ENCODE peak calls at places on chromosomes 12 and 14, in five cellular contexts. F is heart right ventricle, T is neuronal stem cell, K is suprapubic skin, S is HCT116. W is an unnamed sample.

GRCh38 chr12:91274886-91275285 is 92.3 kb upstream of the DCN start:
- DNase-seq in F (no peak), T (peak; percentile 12), K (no peak), S (no peak), W (no peak)

GRCh38 chr12:99043319-99043914 is 398.3 kb downstream of the APAF1 start:
- DNase-seq in F (peak; percentile 57), T (peak; percentile 71), K (no peak), S (peak; percentile 51), W (no peak)

GRCh38 chr12:27505124-27505523 is 18.9 kb upstream of the PPFIBP1 start:
- DNase-seq in F (no peak), T (no peak), K (no peak), S (no peak), W (no peak)

GRCh38 chr12:122503783-122504590 is 3.3 kb upstream of the ZCCHC8 start:
- DNase-seq in F (no peak), T (no peak), K (no peak), S (no peak), W (no peak)

GRCh38 chr12:20370841-20371240 is 2.5 kb downstream of the PDE3A start:
- DNase-seq in F (no peak), T (no peak), K (no peak), S (no peak), W (no peak)

GRCh38 chr14:23571701-23572523 is 4.3 kb upstream of the AP1G2 start:
- DNase-seq in F (no peak), T (no peak), K (no peak), S (no peak), W (no peak)

GRCh38 chr12:71947645-71948105 is 9.0 kb downstream of the TPH2 start:
- DNase-seq in F (no peak), T (peak; percentile 82), K (no peak), S (no peak), W (no peak)

GRCh38 chr12:915090-915489 is 34.4 kb downstream of the RAD52 start:
- DNase-seq in F (no peak), T (no peak), K (no peak), S (no peak), W (no peak)

GRCh38 chr14:95015046-95015445 is 142.3 kb downstream of the DICER1 start:
- DNase-seq in F (no peak), T (no peak), K (no peak), S (no peak), W (no peak)

GRCh38 chr14:59060841-59061240 is 127.6 kb upstream of the DAAM1 start:
- DNase-seq in F (no peak), T (no peak), K (no peak), S (no peak), W (no peak)

GRCh38 chr14:98633380-98633779 is 638.6 kb downstream of the BCL11B start:
- DNase-seq in F (no peak), T (no peak), K (no peak), S (no peak), W (no peak)

GRCh38 chr14:70789961-70790360 is 19.4 kb downstream of the MAP3K9 start:
- DNase-seq in F (no peak), T (no peak), K (no peak), S (no peak), W (no peak)

GRCh38 chr12:109052415-109053323 is at the start of gene USP30:
- DNase-seq in F (peak; percentile 85), T (peak; percentile 88), K (peak; percentile 89), S (peak; percentile 76), W (peak; percentile 85)

GRCh38 chr12:13702401-13702800 is 279.0 kb downstream of the GRIN2B start:
- DNase-seq in F (no peak), T (peak; percentile 54), K (no peak), S (no peak), W (no peak)

GRCh38 chr12:77087427-77087826 is 22.1 kb upstream of the E2F7 start:
- DNase-seq in F (no peak), T (no peak), K (no peak), S (no peak), W (no peak)

GRCh38 chr12:115740586-115741155 is 536.8 kb downstream of the MED13L start:
- DNase-seq in F (no peak), T (no peak), K (no peak), S (no peak), W (no peak)

GRCh38 chr14:64572721-64573508 is 23.2 kb downstream of the PPP1R36 start:
- DNase-seq in F (no peak), T (no peak), K (no peak), S (no peak), W (no peak)

GRCh38 chr14:29868000-29868399 is 59.6 kb downstream of the PRKD1 start:
- DNase-seq in F (no peak), T (no peak), K (no peak), S (no peak), W (no peak)
- H3K4me3 ChIP-seq in F (no peak overlapping the region), T (no peak overlapping the region), K (no peak overlapping the region), S (no peak overlapping the region), W (no peak overlapping the region)

GRCh38 chr14:96270565-96271420 is 14.8 kb downstream of the BDKRB1 start:
- DNase-seq in F (no peak), T (no peak), K (no peak), S (no peak), W (no peak)
- H3K27ac ChIP-seq in F (no peak overlapping the region), T (no peak overlapping the region), K (peak overlapping the region; percentile 4), S (no peak overlapping the region), W (no peak overlapping the region)

GRCh38 chr14:69574954-69575295 is 254 bp upstream of the CCDC177 start:
- DNase-seq in F (no peak), T (no peak), K (no peak), S (no peak), W (no peak)
- H3K4me3 ChIP-seq in F (no peak overlapping the region), T (no peak overlapping the region), K (peak overlapping the region; percentile 55), S (no peak overlapping the region), W (peak overlapping the region; percentile 57)

DNA sequence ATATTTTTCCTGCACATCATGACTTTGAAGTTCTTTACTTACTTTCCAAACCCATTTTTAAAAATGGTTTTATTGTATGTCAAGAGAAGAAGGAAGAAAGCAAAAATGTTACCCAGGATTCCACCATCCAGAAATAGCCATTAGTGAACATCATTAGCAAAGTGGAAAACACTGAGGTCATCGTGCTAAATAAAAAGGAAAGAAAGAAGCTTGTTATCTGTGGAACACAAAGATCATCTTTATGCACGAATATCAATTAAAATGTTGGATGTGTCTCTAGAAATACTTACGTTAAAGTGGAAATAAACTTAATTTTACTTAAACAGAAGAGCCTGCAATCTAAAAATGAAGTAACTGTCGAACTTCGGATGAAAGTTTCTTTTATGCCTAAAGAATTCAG is 27.3 kb downstream of the SFSWAP start:
- DNase-seq in F (no peak), T (no peak), K (no peak), S (no peak), W (no peak)
- H3K27ac ChIP-seq in F (peak overlapping the region; percentile 63), T (no peak overlapping the region), K (no peak overlapping the region), S (no peak overlapping the region), W (no peak overlapping the region)

GRCh38 chr14:21068521-21069387 is 1.4 kb upstream of the ARHGEF40 start:
- DNase-seq in F (peak; percentile 38), T (peak; percentile 61), K (no peak), S (peak; percentile 36), W (no peak)
- H3K4me3 ChIP-seq in F (peak overlapping the region; percentile 78), T (peak overlapping the region; percentile 90), K (peak overlapping the region; percentile 88), S (no peak overlapping the region), W (peak overlapping the region; percentile 80)

GRCh38 chr12:2341871-2342270 is 289.1 kb downstream of the CACNA1C start:
- DNase-seq in F (no peak), T (no peak), K (no peak), S (no peak), W (no peak)

GRCh38 chr12:2344892-2345291 is 292.1 kb downstream of the CACNA1C start:
- DNase-seq in F (no peak), T (no peak), K (no peak), S (no peak), W (peak; percentile 33)

GRCh38 chr12:2345902-2346301 is 293.1 kb downstream of the CACNA1C start:
- DNase-seq in F (no peak), T (no peak), K (no peak), S (no peak), W (peak; percentile 35)

GRCh38 chr12:2344476-2344875 is 291.7 kb downstream of the CACNA1C start:
- DNase-seq in F (no peak), T (no peak), K (no peak), S (no peak), W (peak; percentile 61)

DNA sequence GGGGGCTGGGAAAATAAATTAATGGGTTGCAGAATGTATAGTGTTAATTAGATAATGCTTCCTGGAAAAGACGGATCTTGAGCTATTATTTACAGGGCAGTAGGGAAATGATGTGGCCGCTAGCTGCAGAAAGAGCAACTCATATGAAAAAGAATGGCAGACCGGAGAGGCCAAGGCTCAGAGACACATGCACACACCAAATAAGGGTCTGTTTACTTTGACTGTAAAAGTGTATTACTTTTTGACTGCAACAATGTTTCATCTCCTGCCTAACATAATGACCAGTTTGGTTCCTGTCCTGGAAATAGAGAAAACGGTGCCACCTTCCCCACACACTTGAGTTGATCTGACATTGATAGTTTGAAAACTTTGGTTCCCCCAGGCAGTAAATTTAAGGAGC is 290.9 kb downstream of the CACNA1C start:
- DNase-seq in F (no peak), T (no peak), K (no peak), S (no peak), W (peak; percentile 12)
- H3K27ac ChIP-seq in F (no peak overlapping the region), T (no peak overlapping the region), K (no peak overlapping the region), S (no peak overlapping the region), W (no peak overlapping the region)

GRCh38 chr12:6469092-6469491 is 1.4 kb downstream of the VAMP1 start:
- DNase-seq in F (no peak), T (no peak), K (no peak), S (no peak), W (no peak)
- H3K4me3 ChIP-seq in F (peak overlapping the region; percentile 77), T (no peak overlapping the region), K (peak overlapping the region; percentile 53), S (no peak overlapping the region), W (peak overlapping the region; percentile 89)

DNA sequence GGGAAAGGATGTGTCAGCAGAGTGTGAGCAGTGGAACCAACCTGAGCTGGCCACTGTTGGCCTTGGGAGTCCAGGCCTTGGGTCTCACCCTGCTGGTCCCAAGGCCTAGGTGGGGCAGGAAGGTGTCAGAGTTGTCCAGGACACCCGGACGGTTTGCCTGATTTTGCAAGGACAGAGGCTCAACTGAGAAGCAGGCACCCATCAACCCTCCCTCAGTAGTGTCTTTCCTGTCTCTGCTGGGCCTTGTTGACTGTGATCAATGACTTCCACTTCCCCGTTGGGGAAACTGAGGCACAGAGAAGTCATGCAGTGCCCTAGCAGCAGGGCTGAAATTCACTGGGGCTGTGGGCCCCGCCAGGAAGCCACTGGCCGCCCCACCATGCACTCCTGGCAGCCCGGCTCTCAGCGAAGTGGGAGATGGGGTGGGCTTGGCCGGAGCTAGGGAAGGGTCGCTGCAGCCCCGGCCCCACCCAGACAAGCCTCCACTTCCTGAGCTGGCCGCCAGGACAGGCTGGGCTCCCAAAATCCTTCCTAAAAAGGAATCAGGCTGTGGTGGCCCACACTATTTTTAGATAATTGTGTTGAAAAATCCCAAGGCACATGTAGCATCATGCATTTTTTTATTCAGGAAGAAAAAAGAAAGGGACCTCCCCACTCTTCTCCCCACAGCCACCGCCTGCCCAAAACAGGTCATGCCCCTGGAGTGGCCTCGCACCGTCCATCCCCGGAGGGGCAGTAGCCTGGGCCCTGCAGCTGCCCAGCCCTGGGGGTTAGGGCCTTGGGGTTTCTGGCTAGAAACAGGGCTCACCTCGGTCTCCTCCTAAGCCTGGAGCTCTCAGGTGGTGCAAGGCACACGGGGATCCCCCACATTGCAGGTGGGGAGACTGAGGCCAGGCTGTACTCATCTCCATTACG is 127.4 kb downstream of the CALM1 start:
- DNase-seq in F (no peak), T (no peak), K (no peak), S (no peak), W (no peak)
- H3K27ac ChIP-seq in F (peak overlapping the region; percentile 44), T (no peak overlapping the region), K (no peak overlapping the region), S (no peak overlapping the region), W (peak overlapping the region; percentile 89)

GRCh38 chr14:74765721-74766120 is 2.6 kb downstream of the YLPM1 start:
- DNase-seq in F (no peak), T (no peak), K (no peak), S (no peak), W (no peak)
- H3K4me3 ChIP-seq in F (peak overlapping the region; percentile 93), T (no peak overlapping the region), K (peak overlapping the region; percentile 94), S (no peak overlapping the region), W (peak overlapping the region; percentile 94)

W was measured in coronary artery.